ENCODE peak calls at places on chromosomes 16 and 17, in nine cellular contexts. W is AG10803; T is pancreas; B is esophagus squamous epithelium; X is GM03348; F is stromal cell of bone marrow; O is RKO; Y is stimulated activated CD8-positive, alpha-beta memory T cell treated with anti-CD3 and anti-CD28 coated beads, Interleukin-7, amount 100 ng/mL, for 1 hour; A is EL. P is an unnamed sample.
A peak's percentile ranks its signal among the peaks of the same experiment; 100 is the strongest.

GRCh38 chr16:88390760-88391496 is 8.2 kb downstream of the ZNF469 start:
- DNase-seq in B (no peak), O (no peak), F (no peak), T (no peak), W (no peak), Y (no peak), X (no peak), A (no peak), P (no peak)

GRCh38 chr17:41049110-41049509 is 2.0 kb upstream of the KRTAP2-1 start:
- DNase-seq in T (no peak), W (peak; percentile 85), B (no peak), O (peak; percentile 56), F (peak; percentile 57), A (peak; percentile 95), Y (no peak), X (peak; percentile 42), P (no peak)

GRCh38 chr17:8189711-8190477 is at the start of gene BORCS6:
- DNase-seq in A (peak; percentile 99), T (peak; percentile 97), F (peak; percentile 99), B (peak; percentile 92), O (peak; percentile 99), X (peak; percentile 97), W (peak; percentile 99), Y (peak; percentile 90), P (peak; percentile 92)

GRCh38 chr16:82699711-82700495 is 73.1 kb downstream of the CDH13 start:
- DNase-seq in F (peak; percentile 78), X (peak; percentile 70), B (no peak), W (peak; percentile 92), O (peak; percentile 41), T (no peak), A (peak; percentile 85), Y (no peak), P (no peak)

GRCh38 chr17:82874011-82874835 is 34.4 kb upstream of the ZNF750 start:
- DNase-seq in A (no peak), W (no peak), F (no peak), T (no peak), O (no peak), Y (no peak), X (no peak), B (no peak), P (no peak)

GRCh38 chr17:44569459-44569858 is 12.2 kb downstream of the FZD2 start:
- DNase-seq in F (no peak), B (no peak), A (no peak), X (no peak), T (no peak), O (no peak), W (no peak), Y (no peak), P (no peak)

GRCh38 chr16:78641463-78641862 is 542.0 kb downstream of the WWOX start:
- DNase-seq in Y (no peak), X (no peak), F (no peak), T (no peak), A (no peak), W (no peak), B (no peak), O (no peak), P (no peak)

GRCh38 chr16:10250137-10250850 is 68.1 kb upstream of the GRIN2A start:
- DNase-seq in X (no peak), T (no peak), A (no peak), Y (no peak), W (no peak), O (no peak), F (no peak), B (no peak), P (no peak)

GRCh38 chr16:610513-611381 is 20.0 kb upstream of the WFIKKN1 start:
- DNase-seq in F (no peak), Y (no peak), X (peak; percentile 60), W (no peak), O (no peak), T (peak; percentile 63), B (no peak), A (no peak), P (no peak)

GRCh38 chr16:12124742-12125141 is 148.2 kb downstream of the SNX29 start:
- DNase-seq in Y (no peak), W (no peak), F (no peak), T (no peak), A (no peak), O (no peak), B (no peak), X (no peak), P (no peak)

GRCh38 chr16:2035431-2036199 is 8.9 kb downstream of the NHERF2 start:
- DNase-seq in F (peak; percentile 81), T (no peak), O (no peak), X (peak; percentile 90), Y (no peak), A (peak; percentile 96), B (no peak), W (peak; percentile 86), P (peak; percentile 93)

GRCh38 chr17:81832608-81833159 is 407 bp downstream of the MCRIP1 start:
- DNase-seq in Y (peak; percentile 17), X (peak; percentile 66), A (no peak), T (no peak), B (no peak), O (peak; percentile 45), F (no peak), W (peak; percentile 19), P (no peak)

GRCh38 chr17:27506348-27507218 is 50.3 kb downstream of the KSR1 start:
- DNase-seq in B (no peak), F (no peak), T (no peak), W (no peak), Y (no peak), O (no peak), A (no peak), X (no peak), P (peak; percentile 57)

GRCh38 chr16:34802848-34803599 is 1343.6 kb downstream of the TP53TG3F start:
- DNase-seq in T (no peak), X (no peak), B (no peak), O (no peak), Y (no peak), W (no peak), A (no peak), F (no peak), P (no peak)